ENCODE peak calls at places on chromosomes 12 and 14, in six cellular contexts. V is WTC11, F is GM23338, G is H1, R is K562, Q is HepG2. U is an unnamed sample.
A peak's percentile ranks its signal among the peaks of the same experiment; 100 is the strongest.

GRCh38 chr12:131983554-131983953 is 33.8 kb downstream of the EP400 start:
- DNase-seq in F (no peak), R (no peak), Q (no peak), G (no peak), V (no peak), U (no peak)

GRCh38 chr14:23055621-23056256 is 1.6 kb downstream of the CDH24 start:
- DNase-seq in R (no peak), G (no peak), Q (no peak), V (no peak), F (no peak), U (no peak)

GRCh38 chr14:100393906-100394732 is 71.0 kb downstream of the SLC25A47 start:
- DNase-seq in F (no peak), G (no peak), R (peak; percentile 18), V (no peak), Q (no peak), U (no peak)

GRCh38 chr12:124563401-124563800 is 4.0 kb downstream of the NCOR2 start:
- DNase-seq in Q (no peak), V (no peak), R (no peak), G (no peak), F (no peak), U (no peak)

GRCh38 chr14:65042731-65043372 is 56.2 kb downstream of the FNTB start:
- DNase-seq in R (peak; percentile 91), F (no peak), V (no peak), Q (no peak), G (no peak), U (peak; percentile 8)

GRCh38 chr12:48442191-48442828 is 30.0 kb upstream of the ANP32D start:
- DNase-seq in V (peak; percentile 16), G (no peak), Q (peak; percentile 3), F (peak; percentile 41), R (peak; percentile 25), U (no peak)

GRCh38 chr12:113555226-113555625 is 83.6 kb upstream of the LHX5 start:
- DNase-seq in V (no peak), F (no peak), R (no peak), G (no peak), Q (no peak), U (no peak)

GRCh38 chr14:74638066-74638465 is 26.0 kb upstream of the LTBP2 start:
- DNase-seq in G (no peak), F (no peak), V (no peak), R (no peak), Q (no peak), U (no peak)

GRCh38 chr14:70018713-70019201 is 139.5 kb downstream of the SMOC1 start:
- DNase-seq in G (no peak), V (no peak), R (no peak), F (no peak), Q (no peak), U (no peak)

GRCh38 chr12:92294676-92295440 is 149.2 kb upstream of the BTG1 start:
- DNase-seq in G (no peak), V (no peak), F (no peak), R (no peak), Q (no peak), U (no peak)

GRCh38 chr14:78763746-78764145 is 593.6 kb downstream of the NRXN3 start:
- DNase-seq in G (no peak), V (no peak), Q (no peak), R (no peak), F (no peak), U (no peak)

GRCh38 chr12:20656600-20656999 is 38.5 kb upstream of the SLCO1C1 start:
- DNase-seq in G (no peak), F (no peak), V (no peak), R (no peak), Q (peak; percentile 94), U (no peak)

GRCh38 chr14:22549981-22550670 is 38.9 kb downstream of the DAD1 start:
- DNase-seq in R (peak; percentile 17), G (peak; percentile 43), F (peak; percentile 58), Q (no peak), V (no peak), U (peak; percentile 87)

GRCh38 chr14:104513641-104514046 is 65.9 kb upstream of the C14orf180 start:
- DNase-seq in R (no peak), G (no peak), V (no peak), Q (no peak), F (no peak), U (no peak)

GRCh38 chr14:101235042-101235871 is 326.0 kb upstream of the DIO3 start:
- DNase-seq in G (no peak), R (peak; percentile 59), F (peak; percentile 77), V (peak; percentile 85), Q (peak; percentile 47), U (no peak)

GRCh38 chr12:526089-526488 is 66.3 kb downstream of the B4GALNT3 start:
- DNase-seq in V (no peak), G (no peak), R (no peak), Q (no peak), F (no peak), U (no peak)

GRCh38 chr12:25723286-25723685 is 170.2 kb upstream of the LMNTD1 start:
- DNase-seq in Q (no peak), F (no peak), R (no peak), V (no peak), G (no peak), U (no peak)

GRCh38 chr12:118749656-118750055 is 231.7 kb upstream of the SRRM4 start:
- DNase-seq in F (no peak), Q (no peak), G (no peak), R (no peak), V (no peak), U (no peak)

GRCh38 chr12:94994312-94994711 is 9.2 kb downstream of the NDUFA12 start:
- DNase-seq in Q (no peak), G (no peak), R (no peak), F (no peak), V (no peak), U (no peak)

GRCh38 chr12:9669019-9669326 is 540 bp upstream of the CLEC2D start:
- DNase-seq in G (no peak), V (no peak), F (no peak), Q (no peak), R (no peak), U (no peak)

GRCh38 chr12:57521475-57522018 is 1.1 kb upstream of the MBD6 start:
- DNase-seq in V (peak; percentile 46), Q (peak; percentile 72), G (no peak), F (peak; percentile 65), R (peak; percentile 80), U (no peak)

GRCh38 chr12:481422-481821 is 21.7 kb downstream of the B4GALNT3 start:
- DNase-seq in R (no peak), V (no peak), Q (peak; percentile 24), G (no peak), F (no peak), U (no peak)

GRCh38 chr12:94977766-94978468 is 25.6 kb downstream of the NDUFA12 start:
- DNase-seq in Q (no peak), V (no peak), G (no peak), F (no peak), R (peak; percentile 19), U (no peak)

GRCh38 chr12:43883311-43883710 is 47.4 kb downstream of the TMEM117 start:
- DNase-seq in Q (no peak), V (no peak), F (no peak), G (no peak), R (no peak), U (no peak)

GRCh38 chr14:105909046-105909827 is 382.9 kb downstream of the TMEM121 start:
- DNase-seq in V (no peak), R (no peak), Q (no peak), F (no peak), G (no peak), U (no peak)

GRCh38 chr14:37594238-37594915 is 672 bp downstream of the FOXA1 start:
- DNase-seq in V (peak; percentile 77), Q (peak; percentile 99), F (peak; percentile 89), R (peak; percentile 89), G (no peak), U (no peak)

GRCh38 chr12:100868487-100868886 is 73.9 kb downstream of the ANO4 start:
- DNase-seq in Q (no peak), G (no peak), V (no peak), R (no peak), F (no peak), U (no peak)

GRCh38 chr12:44581642-44582242 is 294.4 kb downstream of the NELL2 start:
- DNase-seq in V (no peak), G (peak; percentile 38), R (no peak), F (peak; percentile 89), Q (no peak), U (no peak)

DNA sequence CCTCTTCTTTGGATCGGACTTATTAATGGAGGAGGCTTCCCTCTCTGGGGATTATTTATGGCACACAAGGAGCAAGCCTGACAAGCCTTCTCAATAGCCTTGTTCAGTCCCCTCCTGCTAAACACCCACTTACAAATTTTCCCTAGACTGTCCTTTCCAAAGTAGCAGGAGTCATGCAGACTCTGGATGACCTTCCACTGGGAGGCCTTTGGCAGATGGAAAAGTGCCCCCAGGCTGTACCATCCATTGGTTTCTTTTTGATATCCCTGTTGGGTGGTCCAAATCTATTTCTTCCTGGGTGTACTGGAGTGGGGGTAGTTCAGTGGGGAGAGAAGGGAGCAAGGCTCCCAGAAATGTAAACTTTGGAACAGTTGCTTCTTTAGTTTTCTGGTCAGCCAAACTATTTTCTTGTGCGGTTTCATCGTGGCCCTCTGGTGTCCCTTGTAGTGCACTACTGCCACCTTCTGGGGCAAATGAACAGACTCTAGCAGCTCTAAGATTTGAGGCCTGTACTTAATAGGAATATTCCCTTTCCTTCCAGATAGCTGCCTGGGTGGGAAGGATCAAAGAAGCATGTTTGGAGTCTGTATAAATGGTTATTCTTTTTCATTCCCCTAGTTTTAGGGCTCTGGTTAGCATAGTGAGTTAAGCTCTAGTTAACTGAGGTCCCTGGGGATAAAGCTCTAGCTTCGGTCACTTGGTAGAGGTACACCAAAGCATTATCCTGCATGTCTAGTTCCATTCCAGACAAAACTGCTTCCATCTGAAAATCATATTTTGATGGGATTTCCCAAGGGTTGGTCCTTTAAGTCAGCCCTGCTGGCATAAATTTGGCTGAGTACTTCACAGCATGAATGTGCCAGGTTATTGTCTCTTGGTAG is 409.5 kb downstream of the SLC6A15 start:
- DNase-seq in Q (peak; percentile 16), V (peak; percentile 71), F (peak; percentile 87), G (no peak), R (peak; percentile 16), U (no peak)
- TF ChIP-seq CREB1 in Q (no peak), V (no peak), F (no peak), G (no peak), R (no peak), U (no peak)

GRCh38 chr14:24094839-24095195 is 706 bp downstream of the PCK2 start:
- DNase-seq in F (peak; percentile 30), R (peak; percentile 12), G (no peak), V (no peak), Q (no peak), U (no peak)
- TF ChIP-seq CREB1 in F (no peak), R (no peak), G (no peak), V (no peak), Q (no peak), U (no peak)

GRCh38 chr12:98757455-98757854 is 112.4 kb downstream of the APAF1 start:
- DNase-seq in V (no peak), F (no peak), G (no peak), Q (no peak), R (no peak), U (no peak)
- TF ChIP-seq CREB1 in V (no peak), F (no peak), G (no peak), Q (no peak), R (no peak), U (no peak)

DNA sequence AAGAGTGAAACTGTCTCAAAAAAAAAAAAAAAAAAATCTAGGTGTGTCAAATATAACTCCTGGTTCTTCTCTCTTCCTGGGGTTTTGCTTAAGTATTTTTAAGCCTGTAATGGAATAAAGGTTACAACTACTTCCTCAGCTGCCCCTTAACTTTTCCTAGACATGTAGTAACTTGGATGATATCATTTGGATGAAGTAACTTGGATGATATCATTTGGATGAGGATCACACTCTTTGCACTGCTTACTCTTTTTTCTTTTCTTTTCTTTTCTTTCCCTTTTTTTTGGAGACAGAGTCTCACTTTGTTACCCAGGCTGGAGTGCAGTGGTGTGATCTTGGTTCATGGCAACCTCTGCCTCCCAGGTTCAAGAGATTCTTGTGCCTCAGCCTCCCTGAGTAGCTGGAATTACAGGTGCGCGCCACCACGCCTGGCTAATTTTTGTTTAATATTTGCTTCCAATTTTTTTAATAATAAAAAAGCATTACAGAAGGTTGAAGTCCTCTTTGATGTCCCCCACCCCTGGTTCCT is 777 bp upstream of the FAM186A start:
- DNase-seq in Q (no peak), R (no peak), F (no peak), V (no peak), G (no peak), U (no peak)
- TF ChIP-seq CREB1 in Q (no peak), R (no peak), F (no peak), V (no peak), G (no peak), U (no peak)